ENCODE peak calls at places on chromosomes 5 and 9, in ten cellular contexts. One of them, this sample, is unnamed.
A peak's percentile ranks its signal among the peaks of the same experiment; 100 is the strongest.

GRCh38 chr5:181152406-181152805 is 5.0 kb downstream of the OR2V2 start:
- DNase-seq in fibroblast of pulmonary artery: no peak
- DNase-seq in hippocampal formation: no peak
- DNase-seq in A549: no peak
- DNase-seq in cardiac muscle cell: no peak
- DNase-seq in stimulated activated CD4-positive, alpha-beta T cell treated with anti-CD3 and anti-CD28 coated beads, Interleukin-2, amount 100 ng/mL, for 4 hours: no peak
- DNase-seq in tibial artery: no peak
- DNase-seq in caudate nucleus: no peak
- DNase-seq in HS-27A: no peak
- DNase-seq in cardiac fibroblast: peak; percentile 51
- DNase-seq in this sample: no peak

GRCh38 chr5:567664-568060 is 43.4 kb upstream of the SLC9A3 start:
- DNase-seq in fibroblast of pulmonary artery: no peak
- DNase-seq in hippocampal formation: no peak
- DNase-seq in cardiac muscle cell: no peak
- DNase-seq in stimulated activated CD4-positive, alpha-beta T cell treated with anti-CD3 and anti-CD28 coated beads, Interleukin-2, amount 100 ng/mL, for 4 hours: no peak
- DNase-seq in caudate nucleus: no peak
- DNase-seq in HS-27A: no peak
- DNase-seq in cardiac fibroblast: no peak
- DNase-seq in tibial artery: no peak
- DNase-seq in A549: no peak
- DNase-seq in this sample: no peak

GRCh38 chr5:122612901-122613300 is 162.0 kb upstream of the SNX2 start:
- DNase-seq in stimulated activated CD4-positive, alpha-beta T cell treated with anti-CD3 and anti-CD28 coated beads, Interleukin-2, amount 100 ng/mL, for 4 hours: no peak
- DNase-seq in A549: no peak
- DNase-seq in caudate nucleus: no peak
- DNase-seq in tibial artery: no peak
- DNase-seq in fibroblast of pulmonary artery: no peak
- DNase-seq in cardiac fibroblast: no peak
- DNase-seq in HS-27A: no peak
- DNase-seq in cardiac muscle cell: no peak
- DNase-seq in hippocampal formation: no peak
- DNase-seq in this sample: no peak

GRCh38 chr5:140402258-140403074 is 833 bp downstream of the ANKHD1 start:
- DNase-seq in caudate nucleus: no peak
- DNase-seq in cardiac muscle cell: peak; percentile 48
- DNase-seq in A549: peak; percentile 44
- DNase-seq in stimulated activated CD4-positive, alpha-beta T cell treated with anti-CD3 and anti-CD28 coated beads, Interleukin-2, amount 100 ng/mL, for 4 hours: peak; percentile 54
- DNase-seq in HS-27A: no peak
- DNase-seq in hippocampal formation: no peak
- DNase-seq in fibroblast of pulmonary artery: peak; percentile 39
- DNase-seq in cardiac fibroblast: peak; percentile 45
- DNase-seq in tibial artery: peak; percentile 37
- DNase-seq in this sample: peak; percentile 55

GRCh38 chr9:72274916-72275315 is 90.1 kb downstream of the ZFAND5 start:
- DNase-seq in fibroblast of pulmonary artery: no peak
- DNase-seq in caudate nucleus: no peak
- DNase-seq in cardiac muscle cell: no peak
- DNase-seq in tibial artery: no peak
- DNase-seq in stimulated activated CD4-positive, alpha-beta T cell treated with anti-CD3 and anti-CD28 coated beads, Interleukin-2, amount 100 ng/mL, for 4 hours: no peak
- DNase-seq in HS-27A: no peak
- DNase-seq in hippocampal formation: no peak
- DNase-seq in A549: no peak
- DNase-seq in cardiac fibroblast: no peak
- DNase-seq in this sample: no peak

GRCh38 chr9:68457803-68458202 is 82.9 kb downstream of the TMEM252 start:
- DNase-seq in cardiac fibroblast: no peak
- DNase-seq in cardiac muscle cell: no peak
- DNase-seq in stimulated activated CD4-positive, alpha-beta T cell treated with anti-CD3 and anti-CD28 coated beads, Interleukin-2, amount 100 ng/mL, for 4 hours: no peak
- DNase-seq in HS-27A: no peak
- DNase-seq in A549: no peak
- DNase-seq in fibroblast of pulmonary artery: no peak
- DNase-seq in hippocampal formation: no peak
- DNase-seq in tibial artery: no peak
- DNase-seq in caudate nucleus: no peak
- DNase-seq in this sample: no peak

GRCh38 chr5:116360008-116360853 is 214.4 kb downstream of the SEMA6A start:
- DNase-seq in fibroblast of pulmonary artery: no peak
- DNase-seq in hippocampal formation: peak; percentile 46
- DNase-seq in A549: no peak
- DNase-seq in tibial artery: no peak
- DNase-seq in cardiac fibroblast: no peak
- DNase-seq in HS-27A: no peak
- DNase-seq in caudate nucleus: no peak
- DNase-seq in cardiac muscle cell: no peak
- DNase-seq in stimulated activated CD4-positive, alpha-beta T cell treated with anti-CD3 and anti-CD28 coated beads, Interleukin-2, amount 100 ng/mL, for 4 hours: no peak
- DNase-seq in this sample: no peak

GRCh38 chr5:34599471-34600117 is 56.5 kb upstream of the RAI14 start:
- DNase-seq in HS-27A: no peak
- DNase-seq in A549: no peak
- DNase-seq in cardiac muscle cell: no peak
- DNase-seq in stimulated activated CD4-positive, alpha-beta T cell treated with anti-CD3 and anti-CD28 coated beads, Interleukin-2, amount 100 ng/mL, for 4 hours: no peak
- DNase-seq in hippocampal formation: no peak
- DNase-seq in cardiac fibroblast: peak; percentile 80
- DNase-seq in tibial artery: no peak
- DNase-seq in caudate nucleus: no peak
- DNase-seq in fibroblast of pulmonary artery: no peak
- DNase-seq in this sample: no peak

GRCh38 chr5:114101153-114101552 is 260.7 kb upstream of the KCNN2 start:
- DNase-seq in caudate nucleus: no peak
- DNase-seq in HS-27A: no peak
- DNase-seq in cardiac fibroblast: peak; percentile 73
- DNase-seq in cardiac muscle cell: peak; percentile 67
- DNase-seq in tibial artery: no peak
- DNase-seq in fibroblast of pulmonary artery: peak; percentile 70
- DNase-seq in A549: peak; percentile 13
- DNase-seq in hippocampal formation: no peak
- DNase-seq in stimulated activated CD4-positive, alpha-beta T cell treated with anti-CD3 and anti-CD28 coated beads, Interleukin-2, amount 100 ng/mL, for 4 hours: no peak
- DNase-seq in this sample: peak; percentile 2

GRCh38 chr9:109730228-109730627 is 49.8 kb upstream of the PALM2AKAP2 start:
- DNase-seq in hippocampal formation: no peak
- DNase-seq in HS-27A: no peak
- DNase-seq in caudate nucleus: no peak
- DNase-seq in cardiac muscle cell: peak; percentile 36
- DNase-seq in fibroblast of pulmonary artery: peak; percentile 16
- DNase-seq in cardiac fibroblast: no peak
- DNase-seq in stimulated activated CD4-positive, alpha-beta T cell treated with anti-CD3 and anti-CD28 coated beads, Interleukin-2, amount 100 ng/mL, for 4 hours: no peak
- DNase-seq in A549: no peak
- DNase-seq in tibial artery: no peak
- DNase-seq in this sample: no peak

GRCh38 chr9:127982912-127983311 is 2.1 kb upstream of the EEIG1 start:
- DNase-seq in stimulated activated CD4-positive, alpha-beta T cell treated with anti-CD3 and anti-CD28 coated beads, Interleukin-2, amount 100 ng/mL, for 4 hours: no peak
- DNase-seq in A549: no peak
- DNase-seq in HS-27A: no peak
- DNase-seq in cardiac muscle cell: no peak
- DNase-seq in caudate nucleus: no peak
- DNase-seq in tibial artery: no peak
- DNase-seq in cardiac fibroblast: no peak
- DNase-seq in hippocampal formation: no peak
- DNase-seq in fibroblast of pulmonary artery: no peak
- DNase-seq in this sample: no peak

GRCh38 chr5:133113331-133114061 is 61.7 kb downstream of the HSPA4 start:
- DNase-seq in caudate nucleus: peak; percentile 55
- DNase-seq in fibroblast of pulmonary artery: peak; percentile 66
- DNase-seq in HS-27A: no peak
- DNase-seq in A549: no peak
- DNase-seq in cardiac muscle cell: peak; percentile 54
- DNase-seq in tibial artery: no peak
- DNase-seq in hippocampal formation: no peak
- DNase-seq in stimulated activated CD4-positive, alpha-beta T cell treated with anti-CD3 and anti-CD28 coated beads, Interleukin-2, amount 100 ng/mL, for 4 hours: peak; percentile 19
- DNase-seq in cardiac fibroblast: peak; percentile 70
- DNase-seq in this sample: no peak

GRCh38 chr9:88011005-88011766 is 36.9 kb upstream of the CDK20 start:
- DNase-seq in caudate nucleus: no peak
- DNase-seq in A549: peak; percentile 43
- DNase-seq in cardiac fibroblast: peak; percentile 11
- DNase-seq in tibial artery: no peak
- DNase-seq in fibroblast of pulmonary artery: peak; percentile 18
- DNase-seq in hippocampal formation: peak; percentile 11
- DNase-seq in cardiac muscle cell: peak; percentile 44
- DNase-seq in HS-27A: no peak
- DNase-seq in stimulated activated CD4-positive, alpha-beta T cell treated with anti-CD3 and anti-CD28 coated beads, Interleukin-2, amount 100 ng/mL, for 4 hours: no peak
- DNase-seq in this sample: no peak

GRCh38 chr5:111246459-111246858 is 22.3 kb downstream of the CAMK4 start:
- DNase-seq in caudate nucleus: no peak
- DNase-seq in fibroblast of pulmonary artery: no peak
- DNase-seq in tibial artery: no peak
- DNase-seq in cardiac muscle cell: no peak
- DNase-seq in cardiac fibroblast: no peak
- DNase-seq in A549: no peak
- DNase-seq in HS-27A: no peak
- DNase-seq in hippocampal formation: no peak
- DNase-seq in stimulated activated CD4-positive, alpha-beta T cell treated with anti-CD3 and anti-CD28 coated beads, Interleukin-2, amount 100 ng/mL, for 4 hours: no peak
- DNase-seq in this sample: no peak

GRCh38 chr5:129905467-129906176 is 1.4 kb downstream of the CHSY3 start:
- DNase-seq in tibial artery: peak; percentile 27
- DNase-seq in HS-27A: no peak
- DNase-seq in caudate nucleus: no peak
- DNase-seq in cardiac fibroblast: peak; percentile 20
- DNase-seq in hippocampal formation: no peak
- DNase-seq in A549: no peak
- DNase-seq in cardiac muscle cell: peak; percentile 24
- DNase-seq in fibroblast of pulmonary artery: peak; percentile 13
- DNase-seq in stimulated activated CD4-positive, alpha-beta T cell treated with anti-CD3 and anti-CD28 coated beads, Interleukin-2, amount 100 ng/mL, for 4 hours: no peak
- DNase-seq in this sample: peak; percentile 33

GRCh38 chr5:73160239-73160671 is 12.7 kb upstream of the TMEM174 start:
- DNase-seq in stimulated activated CD4-positive, alpha-beta T cell treated with anti-CD3 and anti-CD28 coated beads, Interleukin-2, amount 100 ng/mL, for 4 hours: peak; percentile 52
- DNase-seq in cardiac muscle cell: no peak
- DNase-seq in tibial artery: no peak
- DNase-seq in fibroblast of pulmonary artery: no peak
- DNase-seq in cardiac fibroblast: peak; percentile 13
- DNase-seq in caudate nucleus: no peak
- DNase-seq in A549: no peak
- DNase-seq in hippocampal formation: no peak
- DNase-seq in HS-27A: no peak
- DNase-seq in this sample: no peak

GRCh38 chr5:77882670-77883257 is 106.6 kb upstream of the TBCA start:
- DNase-seq in tibial artery: no peak
- DNase-seq in fibroblast of pulmonary artery: peak; percentile 89
- DNase-seq in caudate nucleus: no peak
- DNase-seq in cardiac muscle cell: peak; percentile 85
- DNase-seq in A549: no peak
- DNase-seq in cardiac fibroblast: peak; percentile 92
- DNase-seq in stimulated activated CD4-positive, alpha-beta T cell treated with anti-CD3 and anti-CD28 coated beads, Interleukin-2, amount 100 ng/mL, for 4 hours: no peak
- DNase-seq in HS-27A: no peak
- DNase-seq in hippocampal formation: no peak
- DNase-seq in this sample: no peak

GRCh38 chr5:133741396-133741795 is 129.1 kb upstream of the FSTL4 start:
- DNase-seq in caudate nucleus: no peak
- DNase-seq in fibroblast of pulmonary artery: no peak
- DNase-seq in hippocampal formation: no peak
- DNase-seq in A549: no peak
- DNase-seq in tibial artery: no peak
- DNase-seq in cardiac fibroblast: no peak
- DNase-seq in stimulated activated CD4-positive, alpha-beta T cell treated with anti-CD3 and anti-CD28 coated beads, Interleukin-2, amount 100 ng/mL, for 4 hours: no peak
- DNase-seq in HS-27A: no peak
- DNase-seq in cardiac muscle cell: no peak
- DNase-seq in this sample: no peak

GRCh38 chr5:2929779-2930178 is 178.3 kb upstream of the IRX2 start:
- DNase-seq in cardiac muscle cell: no peak
- DNase-seq in hippocampal formation: no peak
- DNase-seq in cardiac fibroblast: no peak
- DNase-seq in tibial artery: no peak
- DNase-seq in stimulated activated CD4-positive, alpha-beta T cell treated with anti-CD3 and anti-CD28 coated beads, Interleukin-2, amount 100 ng/mL, for 4 hours: no peak
- DNase-seq in fibroblast of pulmonary artery: no peak
- DNase-seq in HS-27A: no peak
- DNase-seq in A549: no peak
- DNase-seq in caudate nucleus: no peak
- DNase-seq in this sample: no peak

GRCh38 chr9:444528-444927 is 229.9 kb downstream of the DOCK8 start:
- DNase-seq in A549: no peak
- DNase-seq in cardiac muscle cell: peak; percentile 43
- DNase-seq in HS-27A: no peak
- DNase-seq in cardiac fibroblast: no peak
- DNase-seq in hippocampal formation: no peak
- DNase-seq in stimulated activated CD4-positive, alpha-beta T cell treated with anti-CD3 and anti-CD28 coated beads, Interleukin-2, amount 100 ng/mL, for 4 hours: no peak
- DNase-seq in fibroblast of pulmonary artery: no peak
- DNase-seq in tibial artery: no peak
- DNase-seq in caudate nucleus: no peak
- DNase-seq in this sample: no peak

GRCh38 chr9:127055745-127056402 is 66.6 kb downstream of the ANGPTL2 start:
- DNase-seq in caudate nucleus: no peak
- DNase-seq in tibial artery: no peak
- DNase-seq in cardiac muscle cell: no peak
- DNase-seq in HS-27A: no peak
- DNase-seq in fibroblast of pulmonary artery: no peak
- DNase-seq in cardiac fibroblast: no peak
- DNase-seq in A549: no peak
- DNase-seq in hippocampal formation: no peak
- DNase-seq in stimulated activated CD4-positive, alpha-beta T cell treated with anti-CD3 and anti-CD28 coated beads, Interleukin-2, amount 100 ng/mL, for 4 hours: no peak
- DNase-seq in this sample: no peak

GRCh38 chr9:111965566-111966019 is 69.0 kb downstream of the UGCG start:
- DNase-seq in A549: peak; percentile 96
- DNase-seq in hippocampal formation: no peak
- DNase-seq in caudate nucleus: no peak
- DNase-seq in cardiac fibroblast: peak; percentile 99
- DNase-seq in cardiac muscle cell: peak; percentile 82
- DNase-seq in HS-27A: peak; percentile 81
- DNase-seq in fibroblast of pulmonary artery: peak; percentile 89
- DNase-seq in tibial artery: no peak
- DNase-seq in stimulated activated CD4-positive, alpha-beta T cell treated with anti-CD3 and anti-CD28 coated beads, Interleukin-2, amount 100 ng/mL, for 4 hours: no peak
- DNase-seq in this sample: no peak

This sample was measured in nephron progenitor cell.